ENCODE peak calls at places on chromosomes 1 and 21, in four cellular contexts. One of them, this sample, is unnamed.

GRCh38 chr1:225762444-225762843 is 15.2 kb upstream of the SRP9 start:
- DNase-seq in HepG2: peak
- DNase-seq in K562: no peak
- DNase-seq in H1: no peak
- DNase-seq in this sample: no peak

GRCh38 chr1:182630586-182630985 is 26.4 kb upstream of the RGS16 start:
- DNase-seq in K562: no peak
- DNase-seq in HepG2: no peak
- DNase-seq in H1: no peak
- DNase-seq in this sample: no peak

GRCh38 chr21:14911351-14911750 is 153.4 kb downstream of the NRIP1 start:
- DNase-seq in K562: no peak
- DNase-seq in H1: no peak
- DNase-seq in HepG2: no peak
- DNase-seq in this sample: no peak

GRCh38 chr1:214581785-214582184 is 21.2 kb upstream of the CENPF start:
- DNase-seq in K562: no peak
- DNase-seq in H1: no peak
- DNase-seq in HepG2: no peak
- DNase-seq in this sample: no peak

GRCh38 chr21:33300701-33301631 is 23.8 kb upstream of the IFNAR1 start:
- DNase-seq in HepG2: no peak
- DNase-seq in K562: no peak
- DNase-seq in H1: no peak
- DNase-seq in this sample: no peak

GRCh38 chr1:230849451-230850194 is 18.7 kb downstream of the C1orf198 start:
- DNase-seq in HepG2: no peak
- DNase-seq in H1: no peak
- DNase-seq in K562: no peak
- DNase-seq in this sample: no peak

GRCh38 chr1:39791838-39792237 is 3.2 kb upstream of the BMP8B start:
- DNase-seq in K562: no peak
- DNase-seq in H1: no peak
- DNase-seq in HepG2: no peak
- DNase-seq in this sample: no peak

GRCh38 chr21:38067086-38067739 is 151.0 kb upstream of the KCNJ6 start:
- DNase-seq in HepG2: no peak
- DNase-seq in K562: no peak
- DNase-seq in H1: no peak
- DNase-seq in this sample: no peak

GRCh38 chr1:67741786-67742185 is 56.8 kb downstream of the GADD45A start:
- DNase-seq in HepG2: no peak
- DNase-seq in K562: no peak
- DNase-seq in H1: no peak
- DNase-seq in this sample: no peak

GRCh38 chr1:217534566-217534965 is 96.3 kb downstream of the GPATCH2 start:
- DNase-seq in HepG2: no peak
- DNase-seq in K562: no peak
- DNase-seq in H1: no peak
- DNase-seq in this sample: no peak

GRCh38 chr1:240854367-240854766 is 242.4 kb upstream of the GREM2 start:
- DNase-seq in HepG2: no peak
- DNase-seq in K562: no peak
- DNase-seq in H1: no peak
- DNase-seq in this sample: no peak

GRCh38 chr1:51648180-51649109 is 31.6 kb downstream of the OSBPL9 start:
- DNase-seq in HepG2: peak
- DNase-seq in K562: peak
- DNase-seq in H1: no peak
- DNase-seq in this sample: no peak

GRCh38 chr1:212981025-212981495 is 30.7 kb downstream of the VASH2 start:
- DNase-seq in K562: no peak
- DNase-seq in H1: no peak
- DNase-seq in HepG2: no peak
- DNase-seq in this sample: no peak

GRCh38 chr1:13801232-13801631 is 101.2 kb downstream of the PRDM2 start:
- DNase-seq in K562: no peak
- DNase-seq in HepG2: no peak
- DNase-seq in H1: no peak
- DNase-seq in this sample: no peak

DNA sequence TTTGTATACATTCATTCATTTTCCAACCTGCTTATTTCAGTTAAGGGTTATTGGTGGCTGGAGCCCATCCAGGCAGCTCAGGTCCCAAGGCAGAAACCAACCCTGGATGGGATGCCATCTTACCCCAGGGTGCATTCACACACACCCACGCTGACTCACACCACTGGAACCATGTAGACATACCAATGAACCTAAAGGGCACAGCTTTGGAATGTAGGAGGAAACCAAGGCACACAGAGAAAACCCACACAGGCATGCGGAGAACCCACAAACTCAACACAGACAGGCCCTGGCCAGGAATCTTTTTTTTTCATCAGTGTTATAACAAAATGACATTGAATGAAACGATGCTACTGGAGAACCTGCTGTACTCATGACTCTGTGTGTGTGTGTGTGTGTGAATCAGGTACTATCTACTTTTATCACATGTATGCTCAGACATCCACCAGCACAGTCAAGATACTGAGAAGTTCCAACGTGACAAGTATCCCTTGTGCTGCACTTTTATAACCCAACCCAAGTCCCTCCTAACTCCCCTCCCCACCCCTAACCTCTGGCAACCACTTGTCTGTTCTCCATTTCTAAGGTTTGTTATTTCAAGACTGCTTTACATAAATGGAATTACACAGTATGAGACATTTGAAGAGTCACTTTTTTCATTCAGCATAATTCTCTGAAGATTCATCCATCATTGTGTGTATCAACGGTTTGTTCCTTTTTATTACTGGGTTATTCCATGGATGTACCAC is 286.8 kb upstream of the PLD5 start:
- DNase-seq in HepG2: no peak
- DNase-seq in H1: no peak
- DNase-seq in K562: no peak
- DNase-seq in this sample: no peak
- TF ChIP-seq BRCA1 in HepG2: no peak
- TF ChIP-seq BRCA1 in H1: no peak
- TF ChIP-seq BRCA1 in K562: no peak
- TF ChIP-seq BRCA1 in this sample: no peak

GRCh38 chr1:172359531-172359991 is 60.9 kb upstream of the C1orf105 start:
- DNase-seq in K562: no peak
- DNase-seq in H1: no peak
- DNase-seq in HepG2: peak
- DNase-seq in this sample: no peak

GRCh38 chr1:172356620-172357019 is 63.9 kb upstream of the C1orf105 start:
- DNase-seq in HepG2: no peak
- DNase-seq in K562: no peak
- DNase-seq in H1: no peak
- DNase-seq in this sample: no peak

GRCh38 chr1:172360511-172360910 is 60.0 kb upstream of the C1orf105 start:
- DNase-seq in K562: no peak
- DNase-seq in HepG2: peak
- DNase-seq in H1: peak
- DNase-seq in this sample: no peak

GRCh38 chr1:172360960-172361359 is 59.5 kb upstream of the C1orf105 start:
- DNase-seq in K562: no peak
- DNase-seq in HepG2: no peak
- DNase-seq in H1: no peak
- DNase-seq in this sample: no peak

DNA sequence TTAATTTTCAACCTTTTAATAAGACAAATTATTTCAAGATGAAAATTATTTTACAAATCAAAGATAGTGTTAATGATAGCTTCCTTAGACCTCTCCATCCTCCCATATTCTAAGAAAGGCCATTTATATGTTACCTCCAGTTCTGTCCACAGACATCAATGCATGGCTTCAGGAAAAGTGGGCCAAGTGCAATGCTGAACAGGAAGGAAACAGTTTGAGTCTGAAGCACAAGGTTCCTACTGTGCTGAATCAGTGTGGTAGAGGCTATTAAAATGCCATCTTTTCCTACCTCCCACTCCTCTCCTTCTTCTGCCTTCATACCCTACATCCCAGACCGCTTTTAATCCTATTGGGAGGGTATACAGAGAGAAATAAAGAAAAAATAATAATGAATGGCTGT is 62.7 kb upstream of the C1orf105 start:
- DNase-seq in HepG2: no peak
- DNase-seq in K562: no peak
- DNase-seq in H1: no peak
- DNase-seq in this sample: no peak
- TF ChIP-seq BRCA1 in HepG2: no peak
- TF ChIP-seq BRCA1 in K562: no peak
- TF ChIP-seq BRCA1 in H1: no peak
- TF ChIP-seq BRCA1 in this sample: no peak

DNA sequence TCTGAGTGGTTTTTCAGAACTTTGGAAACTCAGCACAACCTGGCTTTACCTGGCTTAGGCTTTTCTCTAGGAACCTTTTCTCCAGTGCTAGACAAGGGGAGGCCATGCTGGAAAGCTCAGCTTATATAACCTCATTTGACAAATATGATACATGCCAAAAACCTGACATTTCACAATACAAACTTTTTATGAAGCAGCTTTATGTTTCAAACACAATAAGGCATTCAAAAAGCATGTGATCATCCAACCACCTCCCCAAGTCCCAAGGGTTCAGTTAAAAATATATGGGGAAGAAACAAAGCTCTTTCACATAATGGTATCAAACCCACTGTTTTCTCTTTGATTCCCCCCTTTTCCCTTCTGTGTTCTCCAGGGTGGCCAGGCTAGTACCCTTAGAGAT is 63.7 kb downstream of the ZC3H11B start:
- DNase-seq in H1: no peak
- DNase-seq in HepG2: no peak
- DNase-seq in K562: no peak
- DNase-seq in this sample: no peak
- TF ChIP-seq BRCA1 in H1: no peak
- TF ChIP-seq BRCA1 in HepG2: no peak
- TF ChIP-seq BRCA1 in K562: no peak
- TF ChIP-seq BRCA1 in this sample: no peak

GRCh38 chr1:201119206-201119814 is 7.1 kb upstream of the CACNA1S start:
- DNase-seq in K562: peak
- DNase-seq in H1: no peak
- DNase-seq in HepG2: peak
- DNase-seq in this sample: no peak

GRCh38 chr1:201116091-201116490 is 3.9 kb upstream of the CACNA1S start:
- DNase-seq in H1: no peak
- DNase-seq in K562: no peak
- DNase-seq in HepG2: no peak
- DNase-seq in this sample: no peak

GRCh38 chr1:201122321-201123017 is 4.5 kb downstream of the ASCL5 start:
- DNase-seq in K562: no peak
- DNase-seq in H1: no peak
- DNase-seq in HepG2: no peak
- DNase-seq in this sample: no peak

GRCh38 chr1:201123866-201124265 is 3.1 kb downstream of the ASCL5 start:
- DNase-seq in H1: no peak
- DNase-seq in HepG2: no peak
- DNase-seq in K562: no peak
- DNase-seq in this sample: no peak

GRCh38 chr1:201119826-201120225 is 7.2 kb downstream of the ASCL5 start:
- DNase-seq in K562: no peak
- DNase-seq in H1: no peak
- DNase-seq in HepG2: no peak
- DNase-seq in this sample: no peak
- TF ChIP-seq BRCA1 in K562: no peak
- TF ChIP-seq BRCA1 in H1: no peak
- TF ChIP-seq BRCA1 in HepG2: no peak
- TF ChIP-seq BRCA1 in this sample: no peak

DNA sequence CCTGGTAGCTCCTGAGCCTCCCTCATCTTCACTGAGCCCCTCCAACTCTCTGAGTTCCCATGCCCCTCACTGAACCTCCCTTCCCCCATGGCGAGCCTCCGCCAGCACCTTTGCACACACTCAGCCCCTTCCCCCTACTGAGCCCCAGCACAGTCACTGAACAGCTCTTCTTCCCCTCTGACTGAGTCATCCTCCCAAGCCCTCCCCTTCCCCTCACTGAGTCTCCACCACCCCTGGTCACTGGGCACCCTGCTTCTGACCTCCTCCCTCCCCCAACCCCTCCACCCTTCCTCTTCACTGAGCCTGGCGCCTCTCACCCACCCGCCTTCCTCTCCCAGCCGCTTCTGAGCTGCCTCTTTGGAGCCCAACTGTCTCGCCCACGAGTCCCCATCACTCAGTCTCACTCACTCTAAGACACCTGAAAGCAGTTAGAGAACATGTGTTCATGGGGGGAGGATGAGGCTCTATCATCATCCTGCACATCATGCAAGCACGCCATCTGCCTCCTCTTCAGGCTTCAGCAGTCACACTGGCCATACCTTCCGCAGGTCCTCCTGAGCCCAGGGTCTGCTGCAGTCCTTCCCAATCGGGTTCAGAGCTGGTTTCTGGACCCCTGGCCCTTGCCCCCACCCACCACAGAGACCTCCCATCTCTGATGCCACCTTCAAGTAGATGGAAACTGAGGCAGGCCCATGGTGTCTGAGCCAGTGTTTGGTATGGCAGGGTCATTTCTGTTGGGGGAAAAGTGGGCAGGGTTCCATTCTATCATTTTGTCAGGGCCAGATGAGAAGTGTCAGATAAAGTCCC is 2.0 kb upstream of the TRNP1 start:
- DNase-seq in H1: no peak
- DNase-seq in K562: peak
- DNase-seq in HepG2: peak
- DNase-seq in this sample: no peak
- TF ChIP-seq BRCA1 in H1: no peak
- TF ChIP-seq BRCA1 in K562: no peak
- TF ChIP-seq BRCA1 in HepG2: no peak
- TF ChIP-seq BRCA1 in this sample: no peak

GRCh38 chr21:31929548-31929947 is 56.7 kb downstream of the HUNK start:
- DNase-seq in H1: no peak
- DNase-seq in K562: no peak
- DNase-seq in HepG2: peak
- DNase-seq in this sample: no peak
- TF ChIP-seq BRCA1 in H1: no peak
- TF ChIP-seq BRCA1 in K562: no peak
- TF ChIP-seq BRCA1 in HepG2: no peak
- TF ChIP-seq BRCA1 in this sample: no peak